ENCODE peak calls at places on chromosome X, in six cellular contexts. W is mucosa of descending colon, S is AG09309, Z is A549, O is psoas muscle, G is PC-3. X is an unnamed sample.

GRCh38 chrX:101260435-101260834 is 30.7 kb downstream of the TAF7L start:
- DNase-seq in W (peak; percentile 2), S (no peak), Z (peak; percentile 8), O (no peak), G (peak; percentile 5), X (no peak)

GRCh38 chrX:77510007-77510406 is 62.8 kb downstream of the FGF16 start:
- DNase-seq in W (no peak), S (no peak), Z (no peak), O (no peak), G (peak; percentile 29), X (no peak)

GRCh38 chrX:46758163-46758955 is 559 bp downstream of the SLC9A7 start:
- DNase-seq in W (peak; percentile 4), S (no peak), Z (no peak), O (peak; percentile 56), G (peak; percentile 10), X (peak; percentile 24)

GRCh38 chrX:2301901-2302300 is 198.9 kb downstream of the DHRSX start:
- DNase-seq in W (no peak), S (no peak), Z (no peak), O (no peak), G (no peak), X (no peak)

GRCh38 chrX:39859991-39860861 is 237.5 kb downstream of the BCOR start:
- DNase-seq in W (peak; percentile 20), S (no peak), Z (peak; percentile 26), O (no peak), G (peak; percentile 73), X (no peak)

GRCh38 chrX:44975666-44976263 is 102.8 kb downstream of the KDM6A start:
- DNase-seq in W (no peak), S (no peak), Z (no peak), O (no peak), G (no peak), X (no peak)

GRCh38 chrX:68676340-68676739 is 28.9 kb downstream of the STARD8 start:
- DNase-seq in W (no peak), S (no peak), Z (no peak), O (no peak), G (no peak), X (no peak)

GRCh38 chrX:10146350-10146749 is 10.4 kb upstream of the CLCN4 start:
- DNase-seq in W (no peak), S (no peak), Z (no peak), O (no peak), G (no peak), X (no peak)

GRCh38 chrX:8067754-8068469 is 103.2 kb downstream of the VCX2 start:
- DNase-seq in W (peak; percentile 4), S (no peak), Z (no peak), O (no peak), G (peak; percentile 81), X (no peak)

GRCh38 chrX:102899940-102900916 is 36.8 kb upstream of the RAB40AL start:
- DNase-seq in W (peak; percentile 73), S (peak; percentile 45), Z (peak; percentile 6), O (no peak), G (peak; percentile 90), X (peak; percentile 71)

GRCh38 chrX:56066016-56066415 is 166.1 kb upstream of the KLF8 start:
- DNase-seq in W (no peak), S (no peak), Z (no peak), O (no peak), G (no peak), X (no peak)

GRCh38 chrX:131747173-131747572 is 203.3 kb downstream of the OR13H1 start:
- DNase-seq in W (no peak), S (peak; percentile 90), Z (peak; percentile 62), O (peak; percentile 71), G (peak; percentile 91), X (peak; percentile 78)

GRCh38 chrX:101237041-101237440 is 17.5 kb downstream of the DRP2 start:
- DNase-seq in W (no peak), S (no peak), Z (no peak), O (no peak), G (no peak), X (no peak)

GRCh38 chrX:107272431-107272921 is 66.1 kb downstream of the DNAAF6 start:
- DNase-seq in W (peak; percentile 13), S (no peak), Z (peak; percentile 50), O (no peak), G (no peak), X (peak; percentile 11)

GRCh38 chrX:46791927-46792825 is 33.3 kb upstream of the SLC9A7 start:
- DNase-seq in W (no peak), S (peak; percentile 81), Z (peak; percentile 65), O (no peak), G (peak; percentile 96), X (no peak)

GRCh38 chrX:123924181-123924580 is 37.3 kb upstream of the STAG2 start:
- DNase-seq in W (no peak), S (no peak), Z (no peak), O (no peak), G (no peak), X (no peak)

GRCh38 chrX:110563276-110563675 is 204.6 kb downstream of the RTL9 start:
- DNase-seq in W (no peak), S (peak; percentile 23), Z (no peak), O (no peak), G (peak; percentile 21), X (no peak)

GRCh38 chrX:26848511-26848910 is 614.6 kb downstream of the PPP4R3C start:
- DNase-seq in W (no peak), S (no peak), Z (no peak), O (no peak), G (no peak), X (no peak)

GRCh38 chrX:68834371-68835103 is 5.7 kb downstream of the EFNB1 start:
- DNase-seq in W (peak; percentile 54), S (no peak), Z (no peak), O (no peak), G (no peak), X (no peak)

GRCh38 chrX:53166103-53166502 is 58.9 kb downstream of the KDM5C start:
- DNase-seq in W (no peak), S (no peak), Z (no peak), O (no peak), G (no peak), X (no peak)

GRCh38 chrX:41921492-41922124 is 1.7 kb downstream of the CASK start:
- DNase-seq in W (no peak), S (peak; percentile 23), Z (no peak), O (no peak), G (peak; percentile 24), X (no peak)

GRCh38 chrX:131709553-131709952 is 165.7 kb downstream of the OR13H1 start:
- DNase-seq in W (no peak), S (no peak), Z (no peak), O (no peak), G (no peak), X (no peak)

GRCh38 chrX:54695231-54695630 is 102.8 kb downstream of the ITIH6 start:
- DNase-seq in W (no peak), S (no peak), Z (no peak), O (no peak), G (peak; percentile 63), X (no peak)

GRCh38 chrX:142688256-142688655 is 337.5 kb upstream of the SPANXN4 start:
- DNase-seq in W (no peak), S (no peak), Z (no peak), O (no peak), G (no peak), X (no peak)

GRCh38 chrX:119228506-119229290 is 7.4 kb upstream of the PGRMC1 start:
- DNase-seq in W (no peak), S (peak; percentile 82), Z (no peak), O (no peak), G (peak; percentile 87), X (no peak)

GRCh38 chrX:47030339-47030738 is 47.9 kb upstream of the RGN start:
- DNase-seq in W (peak; percentile 65), S (peak; percentile 28), Z (peak; percentile 46), O (no peak), G (peak; percentile 89), X (no peak)

GRCh38 chrX:9135901-9136510 is 102.1 kb upstream of the FAM9B start:
- DNase-seq in W (no peak), S (no peak), Z (no peak), O (no peak), G (no peak), X (no peak)

GRCh38 chrX:109889289-109890006 is 113.5 kb upstream of the TMEM164 start:
- DNase-seq in W (no peak), S (no peak), Z (no peak), O (no peak), G (peak; percentile 25), X (no peak)

GRCh38 chrX:125005863-125006262 is 313.8 kb upstream of the TEX13C start:
- DNase-seq in W (no peak), S (no peak), Z (no peak), O (no peak), G (no peak), X (no peak)

GRCh38 chrX:19513383-19513782 is 1.9 kb downstream of the MAP3K15 start:
- DNase-seq in W (no peak), S (no peak), Z (peak; percentile 8), O (no peak), G (peak; percentile 11), X (no peak)
- H3K4me3 ChIP-seq in W (no peak overlapping the region), S (no peak overlapping the region), Z (no peak overlapping the region), O (no peak overlapping the region), G (no peak overlapping the region), X (no peak overlapping the region)

GRCh38 chrX:154478728-154479622 is at the start of gene LAGE3:
- DNase-seq in W (peak; percentile 94), S (peak; percentile 40), Z (peak; percentile 83), O (peak; percentile 97), G (peak; percentile 87), X (peak; percentile 96)
- H3K4me3 ChIP-seq in W (no peak within 1 kb of the TSS), S (peak within 1 kb of the TSS; percentile 38), Z (peak within 1 kb of the TSS; percentile 83), O (peak within 1 kb of the TSS; percentile 64), G (peak within 1 kb of the TSS; percentile 72), X (peak within 1 kb of the TSS; percentile 15)

GRCh38 chrX:154419688-154420401 is 8.5 kb downstream of the TAFAZZIN start:
- DNase-seq in W (no peak), S (no peak), Z (no peak), O (no peak), G (no peak), X (no peak)
- H3K4me3 ChIP-seq in W (no peak overlapping the region), S (no peak overlapping the region), Z (no peak overlapping the region), O (no peak overlapping the region), G (no peak overlapping the region), X (no peak overlapping the region)

GRCh38 chrX:37755073-37755472 is 24.8 kb upstream of the CYBB start:
- DNase-seq in W (no peak), S (no peak), Z (no peak), O (no peak), G (no peak), X (no peak)

GRCh38 chrX:37757082-37757481 is 22.8 kb upstream of the CYBB start:
- DNase-seq in W (no peak), S (no peak), Z (no peak), O (no peak), G (no peak), X (no peak)

GRCh38 chrX:37754518-37754917 is 25.3 kb upstream of the CYBB start:
- DNase-seq in W (no peak), S (no peak), Z (no peak), O (no peak), G (no peak), X (no peak)

GRCh38 chrX:37753384-37753783 is 26.5 kb upstream of the CYBB start:
- DNase-seq in W (no peak), S (no peak), Z (no peak), O (no peak), G (no peak), X (no peak)

DNA sequence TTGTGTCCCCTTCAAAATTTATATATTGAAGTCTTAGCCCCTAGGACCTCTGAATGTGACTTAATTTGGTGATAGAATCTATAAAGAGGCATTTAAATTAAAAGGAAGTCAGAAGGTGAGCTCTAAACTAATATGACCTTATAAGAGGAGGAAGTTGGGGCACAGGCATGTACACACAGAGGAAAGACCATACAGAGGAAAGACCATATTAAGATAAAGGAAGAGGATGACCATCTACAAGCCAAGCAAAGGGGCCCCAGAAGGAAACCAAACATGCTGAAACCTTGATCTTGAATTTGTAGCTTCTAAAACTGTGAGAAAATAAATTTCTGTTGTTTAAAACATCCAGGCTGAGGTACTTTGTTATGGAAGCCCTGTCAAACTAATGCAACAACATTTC is 26.9 kb upstream of the CYBB start:
- DNase-seq in W (no peak), S (no peak), Z (no peak), O (no peak), G (no peak), X (no peak)
- H3K4me3 ChIP-seq in W (no peak overlapping the region), S (no peak overlapping the region), Z (no peak overlapping the region), O (no peak overlapping the region), G (no peak overlapping the region), X (no peak overlapping the region)

X was measured in pancreas.